ENCODE peak calls at places on chromosomes 13 and 19, in eight cellular contexts. U, K, O, W, Q, P, J and E are unnamed samples.

GRCh38 chr19:10604460-10604980 is 17.4 kb upstream of the AP1M2 start:
- DNase-seq in U (no peak), K (no peak), O (no peak), W (no peak), Q (peak), P (no peak), J (peak), E (no peak)

GRCh38 chr19:982567-983170 is 1.5 kb upstream of the WDR18 start:
- DNase-seq in U (peak), K (peak), O (peak), W (peak), Q (peak), P (no peak), J (peak), E (peak)

GRCh38 chr13:113401452-113402415 is 37.8 kb upstream of the GRTP1 start:
- DNase-seq in U (no peak), K (no peak), O (no peak), W (no peak), Q (no peak), P (no peak), J (peak), E (no peak)

GRCh38 chr19:10152100-10152499 is 32.4 kb upstream of the EIF3G start:
- DNase-seq in U (no peak), K (no peak), O (no peak), W (no peak), Q (no peak), P (no peak), J (no peak), E (no peak)

GRCh38 chr13:109645831-109646230 is 140.6 kb downstream of the IRS2 start:
- DNase-seq in U (no peak), K (no peak), O (no peak), W (no peak), Q (no peak), P (no peak), J (no peak), E (no peak)

GRCh38 chr13:113647351-113648217 is 10.4 kb downstream of the ATP4B start:
- DNase-seq in U (peak), K (no peak), O (no peak), W (peak), Q (no peak), P (peak), J (peak), E (peak)

GRCh38 chr13:107669356-107669755 is 546.0 kb downstream of the LIG4 start:
- DNase-seq in U (no peak), K (peak), O (no peak), W (no peak), Q (no peak), P (no peak), J (no peak), E (no peak)

GRCh38 chr19:18113827-18114226 is 16.2 kb downstream of the MAST3 start:
- DNase-seq in U (no peak), K (no peak), O (no peak), W (no peak), Q (no peak), P (no peak), J (no peak), E (no peak)

GRCh38 chr13:112652512-112653458 is 37.1 kb upstream of the ATP11A start:
- DNase-seq in U (no peak), K (no peak), O (no peak), W (no peak), Q (no peak), P (no peak), J (no peak), E (no peak)

GRCh38 chr13:71852082-71852481 is 14.9 kb downstream of the DACH1 start:
- DNase-seq in U (no peak), K (no peak), O (no peak), W (no peak), Q (no peak), P (no peak), J (no peak), E (peak)

GRCh38 chr19:38307076-38307475 is 3.0 kb downstream of the C19orf33 start:
- DNase-seq in U (no peak), K (no peak), O (no peak), W (no peak), Q (no peak), P (no peak), J (no peak), E (no peak)

GRCh38 chr13:94323746-94324408 is 155.6 kb downstream of the DCT start:
- DNase-seq in U (no peak), K (no peak), O (no peak), W (no peak), Q (no peak), P (no peak), J (no peak), E (no peak)

GRCh38 chr19:801861-802496 is 4.7 kb downstream of the PTBP1 start:
- DNase-seq in U (peak), K (peak), O (peak), W (peak), Q (no peak), P (no peak), J (peak), E (no peak)

GRCh38 chr19:49639401-49640112 is 386 bp downstream of the RRAS start:
- DNase-seq in U (no peak), K (no peak), O (no peak), W (no peak), Q (no peak), P (no peak), J (no peak), E (no peak)

GRCh38 chr13:33466262-33466661 is 180.7 kb upstream of the STARD13 start:
- DNase-seq in U (no peak), K (no peak), O (no peak), W (no peak), Q (no peak), P (no peak), J (no peak), E (no peak)

GRCh38 chr19:18379803-18380747 is 5.9 kb upstream of the GDF15 start:
- DNase-seq in U (peak), K (peak), O (no peak), W (peak), Q (no peak), P (peak), J (peak), E (no peak)

GRCh38 chr19:47243364-47243775 is 12.4 kb upstream of the BBC3 start:
- DNase-seq in U (no peak), K (no peak), O (no peak), W (no peak), Q (no peak), P (no peak), J (no peak), E (no peak)

GRCh38 chr19:7349961-7350711 is 1.4 kb downstream of the ARHGEF18 start:
- DNase-seq in U (no peak), K (no peak), O (no peak), W (no peak), Q (no peak), P (peak), J (no peak), E (no peak)

GRCh38 chr19:1163934-1164683 is 10.0 kb downstream of the SBNO2 start:
- DNase-seq in U (peak), K (no peak), O (no peak), W (no peak), Q (no peak), P (peak), J (peak), E (no peak)

GRCh38 chr13:19845758-19846157 is 17.7 kb downstream of the ZMYM5 start:
- DNase-seq in U (peak), K (peak), O (no peak), W (peak), Q (no peak), P (no peak), J (no peak), E (no peak)

GRCh38 chr13:99978781-99979452 is 2.7 kb upstream of the ZIC2 start:
- DNase-seq in U (no peak), K (no peak), O (peak), W (no peak), Q (peak), P (no peak), J (peak), E (peak)

GRCh38 chr19:10115392-10116084 is 4.0 kb downstream of the P2RY11 start:
- DNase-seq in U (no peak), K (no peak), O (no peak), W (no peak), Q (no peak), P (no peak), J (peak), E (no peak)

GRCh38 chr19:12543855-12544254 is 7.4 kb downstream of the ZNF564 start:
- DNase-seq in U (no peak), K (no peak), O (no peak), W (peak), Q (no peak), P (no peak), J (no peak), E (no peak)

GRCh38 chr13:40096357-40096911 is 441.0 kb downstream of the COG6 start:
- DNase-seq in U (no peak), K (no peak), O (no peak), W (no peak), Q (no peak), P (no peak), J (no peak), E (no peak)

GRCh38 chr19:37914908-37915307 is 7.9 kb downstream of the SIPA1L3 start:
- DNase-seq in U (no peak), K (no peak), O (no peak), W (no peak), Q (no peak), P (no peak), J (no peak), E (no peak)

GRCh38 chr13:26074706-26075105 is 22.9 kb upstream of the SHISA2 start:
- DNase-seq in U (peak), K (peak), O (no peak), W (peak), Q (no peak), P (no peak), J (no peak), E (no peak)

GRCh38 chr13:106534844-106535551 is 464 bp downstream of the EFNB2 start:
- DNase-seq in U (peak), K (peak), O (peak), W (peak), Q (peak), P (peak), J (peak), E (peak)

GRCh38 chr13:106536244-106537034 is 977 bp upstream of the EFNB2 start:
- DNase-seq in U (peak), K (peak), O (peak), W (peak), Q (peak), P (peak), J (peak), E (peak)

GRCh38 chr13:106537521-106537920 is 2.1 kb upstream of the EFNB2 start:
- DNase-seq in U (no peak), K (no peak), O (no peak), W (no peak), Q (no peak), P (no peak), J (no peak), E (no peak)

GRCh38 chr13:106533940-106534843 is 1.3 kb downstream of the EFNB2 start:
- DNase-seq in U (peak), K (peak), O (peak), W (peak), Q (peak), P (peak), J (peak), E (peak)

GRCh38 chr13:106535552-106536243 is at the start of gene EFNB2:
- DNase-seq in U (peak), K (peak), O (peak), W (peak), Q (peak), P (peak), J (peak), E (peak)
- TF ChIP-seq CTCF in U (no peak), K (peak), O (no peak), W (no peak), Q (no peak), P (no peak), J (no peak), E (no peak)

GRCh38 chr13:23175920-23176319 is 4.9 kb upstream of the SGCG start:
- DNase-seq in U (no peak), K (peak), O (no peak), W (peak), Q (no peak), P (no peak), J (no peak), E (no peak)
- TF ChIP-seq CTCF in U (no peak), K (peak), O (peak), W (peak), Q (peak), P (no peak), J (peak), E (peak)

GRCh38 chr13:85825454-85825853 is 26.2 kb upstream of the SLITRK6 start:
- DNase-seq in U (no peak), K (peak), O (no peak), W (no peak), Q (no peak), P (no peak), J (no peak), E (no peak)

GRCh38 chr13:85833938-85834337 is 34.7 kb upstream of the SLITRK6 start:
- DNase-seq in U (no peak), K (no peak), O (no peak), W (no peak), Q (no peak), P (no peak), J (no peak), E (no peak)

GRCh38 chr13:85828094-85828684 is 29.0 kb upstream of the SLITRK6 start:
- DNase-seq in U (no peak), K (peak), O (peak), W (peak), Q (no peak), P (no peak), J (no peak), E (no peak)
- TF ChIP-seq CTCF in U (peak), K (peak), O (peak), W (peak), Q (peak), P (no peak), J (peak), E (peak)

GRCh38 chr13:74767031-74767430 is 632.8 kb upstream of the KLF12 start:
- DNase-seq in U (peak), K (peak), O (no peak), W (peak), Q (no peak), P (no peak), J (no peak), E (no peak)

GRCh38 chr13:74768521-74769090 is 634.4 kb upstream of the KLF12 start:
- DNase-seq in U (no peak), K (no peak), O (no peak), W (no peak), Q (no peak), P (no peak), J (no peak), E (no peak)

GRCh38 chr13:74770361-74770760 is 636.2 kb upstream of the KLF12 start:
- DNase-seq in U (no peak), K (peak), O (no peak), W (peak), Q (no peak), P (no peak), J (no peak), E (no peak)

GRCh38 chr13:74761794-74762193 is 627.6 kb upstream of the KLF12 start:
- DNase-seq in U (no peak), K (no peak), O (no peak), W (peak), Q (no peak), P (no peak), J (no peak), E (no peak)

GRCh38 chr13:74765955-74766354 is 631.8 kb upstream of the KLF12 start:
- DNase-seq in U (no peak), K (no peak), O (no peak), W (no peak), Q (no peak), P (no peak), J (no peak), E (no peak)
- TF ChIP-seq CTCF in U (no peak), K (no peak), O (no peak), W (no peak), Q (no peak), P (no peak), J (no peak), E (no peak)

GRCh38 chr13:62997038-62997619 is 1581.5 kb upstream of the PCDH20 start:
- DNase-seq in U (no peak), K (no peak), O (no peak), W (no peak), Q (no peak), P (no peak), J (no peak), E (no peak)
- TF ChIP-seq CTCF in U (no peak), K (no peak), O (no peak), W (no peak), Q (no peak), P (no peak), J (no peak), E (no peak)